ENCODE peak calls at places on chromosome 2, in five cellular contexts. I is Right ventricle myocardium inferior, W is breast epithelium, P is EH, U is AG04449. M is an unnamed sample.

GRCh38 chr2:144099746-144100438 is 420.0 kb downstream of the ZEB2 start:
- DNase-seq in I (no peak), U (no peak), P (peak; percentile 84), W (no peak), M (no peak)

GRCh38 chr2:64605991-64606494 is 47.7 kb downstream of the SERTAD2 start:
- DNase-seq in I (no peak), W (no peak), P (no peak), U (no peak), M (no peak)

GRCh38 chr2:1721706-1722483 is 22.4 kb downstream of the PXDN start:
- DNase-seq in I (no peak), U (peak; percentile 89), P (peak; percentile 94), W (no peak), M (no peak)

GRCh38 chr2:240479111-240479501 is 43.6 kb downstream of the GPC1 start:
- DNase-seq in P (no peak), W (no peak), I (no peak), U (no peak), M (peak; percentile 2)

GRCh38 chr2:40101076-40101688 is 322.1 kb upstream of the THUMPD2 start:
- DNase-seq in I (no peak), W (no peak), P (peak; percentile 92), U (peak; percentile 87), M (no peak)

GRCh38 chr2:55133467-55134315 is 83.4 kb upstream of the RTN4 start:
- DNase-seq in W (no peak), I (no peak), U (peak; percentile 58), P (peak; percentile 86), M (peak; percentile 36)

GRCh38 chr2:102020596-102021170 is 28.9 kb downstream of the IL1R2 start:
- DNase-seq in W (peak; percentile 89), I (peak; percentile 92), U (no peak), P (peak; percentile 86), M (peak; percentile 85)

GRCh38 chr2:163191372-163191771 is 352.8 kb upstream of the KCNH7 start:
- DNase-seq in W (no peak), P (peak; percentile 52), I (no peak), U (no peak), M (no peak)

GRCh38 chr2:47069628-47070154 is 85.4 kb downstream of the STPG4 start:
- DNase-seq in W (peak; percentile 87), P (peak; percentile 99), I (peak; percentile 75), U (no peak), M (peak; percentile 91)

GRCh38 chr2:136510244-136510643 is 255.1 kb upstream of the THSD7B start:
- DNase-seq in W (no peak), U (no peak), I (no peak), P (no peak), M (no peak)

M was measured in prostate gland.